ENCODE peak calls at places on chromosome 12, in six cellular contexts. Z is uterus, W is A549, I is IMR-90, U is Peyer's patch, X is prostate gland. M is an unnamed sample.

GRCh38 chr12:89971880-89972279 is 263.2 kb upstream of the ATP2B1 start:
- DNase-seq in Z (no peak), W (no peak), I (no peak), U (no peak), X (no peak), M (no peak)

GRCh38 chr12:94416613-94417012 is 43.1 kb downstream of the CEP83 start:
- DNase-seq in Z (no peak), W (no peak), I (no peak), U (no peak), X (no peak), M (no peak)

GRCh38 chr12:46371718-46372130 is 849 bp downstream of the SLC38A2 start:
- DNase-seq in Z (peak; percentile 67), W (peak; percentile 56), I (peak; percentile 44), U (peak; percentile 70), X (peak; percentile 60), M (peak; percentile 45)

GRCh38 chr12:47038270-47038748 is 41.1 kb upstream of the PCED1B start:
- DNase-seq in Z (no peak), W (peak; percentile 21), I (peak; percentile 35), U (no peak), X (no peak), M (no peak)

GRCh38 chr12:106868982-106869381 is 86.7 kb upstream of the TMEM263 start:
- DNase-seq in Z (no peak), W (no peak), I (no peak), U (no peak), X (no peak), M (no peak)

GRCh38 chr12:62625238-62625637 is 158.6 kb downstream of the MON2 start:
- DNase-seq in Z (no peak), W (no peak), I (peak; percentile 13), U (no peak), X (no peak), M (no peak)

GRCh38 chr12:89702503-89702902 is 6.1 kb downstream of the ATP2B1 start:
- DNase-seq in Z (no peak), W (no peak), I (no peak), U (no peak), X (no peak), M (no peak)

GRCh38 chr12:70852416-70853150 is 68.0 kb downstream of the PTPRR start:
- DNase-seq in Z (no peak), W (no peak), I (no peak), U (no peak), X (no peak), M (no peak)

GRCh38 chr12:67650528-67651379 is 2.2 kb downstream of the DYRK2 start:
- DNase-seq in Z (no peak), W (peak; percentile 6), I (no peak), U (no peak), X (peak; percentile 13), M (no peak)

GRCh38 chr12:25859976-25860375 is 98.5 kb upstream of the RASSF8 start:
- DNase-seq in Z (no peak), W (no peak), I (no peak), U (no peak), X (no peak), M (no peak)

GRCh38 chr12:130566446-130567155 is 149.5 kb downstream of the RIMBP2 start:
- DNase-seq in Z (no peak), W (no peak), I (no peak), U (no peak), X (no peak), M (no peak)

GRCh38 chr12:74741113-74741512 is 203.5 kb downstream of the ATXN7L3B start:
- DNase-seq in Z (no peak), W (no peak), I (no peak), U (no peak), X (no peak), M (no peak)

GRCh38 chr12:97476255-97476654 is 13.7 kb downstream of the RMST start:
- DNase-seq in Z (no peak), W (no peak), I (no peak), U (no peak), X (no peak), M (no peak)

GRCh38 chr12:54684636-54685630 is 36.8 kb upstream of the DCD start:
- DNase-seq in Z (no peak), W (no peak), I (no peak), U (no peak), X (peak; percentile 47), M (peak; percentile 82)

GRCh38 chr12:57621497-57622292 is 10.5 kb downstream of the ARHGEF25 start:
- DNase-seq in Z (peak; percentile 61), W (peak; percentile 88), I (peak; percentile 11), U (peak; percentile 55), X (peak; percentile 41), M (no peak)

GRCh38 chr12:58711968-58712367 is 208.3 kb downstream of the LRIG3 start:
- DNase-seq in Z (no peak), W (no peak), I (peak; percentile 80), U (no peak), X (no peak), M (no peak)

GRCh38 chr12:45232771-45233372 is 17.0 kb downstream of the ANO6 start:
- DNase-seq in Z (peak; percentile 69), W (peak; percentile 92), I (peak; percentile 98), U (no peak), X (no peak), M (no peak)

GRCh38 chr12:53004178-53004577 is 2.1 kb upstream of the EIF4B start:
- DNase-seq in Z (no peak), W (no peak), I (no peak), U (no peak), X (no peak), M (no peak)

GRCh38 chr12:113896194-113896593 is 69.9 kb downstream of the RBM19 start:
- DNase-seq in Z (no peak), W (no peak), I (no peak), U (no peak), X (no peak), M (no peak)

GRCh38 chr12:120368789-120369475 is at the start of gene MSI1:
- DNase-seq in Z (no peak), W (no peak), I (no peak), U (no peak), X (no peak), M (no peak)

GRCh38 chr12:48109424-48109823 is 3.5 kb upstream of the SENP1 start:
- DNase-seq in Z (no peak), W (no peak), I (no peak), U (no peak), X (no peak), M (no peak)

DNA sequence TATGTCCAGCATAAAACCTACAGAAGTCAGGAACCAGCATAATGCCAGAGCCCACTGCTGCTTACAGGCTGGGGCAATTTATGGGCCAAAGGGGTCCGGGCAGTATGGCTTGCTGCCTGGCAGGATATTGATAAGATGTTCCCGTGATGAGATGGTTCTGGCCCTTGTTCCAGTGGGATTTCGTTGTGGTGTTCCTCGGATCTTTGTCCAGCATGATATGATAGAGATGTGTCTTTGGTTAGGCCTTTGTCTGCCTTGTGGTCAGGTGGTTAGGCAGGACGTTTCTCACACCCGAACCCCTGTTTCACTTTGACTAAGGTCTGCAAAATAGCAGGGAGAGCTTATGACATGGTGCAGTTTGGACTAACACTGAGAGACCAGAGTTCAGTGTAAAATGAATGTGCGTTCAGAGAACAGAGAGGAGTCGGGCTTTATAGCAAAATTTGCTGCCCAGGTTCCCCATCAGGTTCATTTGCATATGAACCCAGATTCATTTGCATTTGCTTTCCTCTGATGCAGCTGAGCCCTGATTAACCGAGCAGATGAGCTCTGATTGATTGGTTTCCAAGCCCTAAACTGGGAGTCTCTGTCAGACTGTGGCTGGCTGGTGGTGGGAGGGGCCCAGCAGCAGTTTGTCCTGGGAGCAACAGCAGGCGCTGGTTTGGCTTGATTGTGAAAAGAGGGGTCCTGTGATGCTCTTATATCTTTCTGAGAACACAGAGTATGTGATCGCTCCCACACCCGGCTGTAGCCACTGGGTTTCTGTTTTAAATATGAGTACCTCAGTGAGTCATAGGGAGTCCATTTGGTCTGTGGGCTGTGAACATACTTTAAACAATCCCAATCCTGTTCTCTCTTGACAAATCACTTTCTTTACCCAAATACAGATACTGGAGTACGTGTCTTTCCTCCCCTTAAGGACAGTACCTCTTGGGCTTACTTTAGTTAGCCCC is 156.3 kb upstream of the PZP start:
- DNase-seq in Z (no peak), W (no peak), I (peak; percentile 70), U (peak; percentile 62), X (no peak), M (no peak)
- TF ChIP-seq POLR2A in Z (no peak), W (no peak), I (no peak), U (no peak), X (no peak), M (no peak)

GRCh38 chr12:103846415-103846814 is 5.4 kb upstream of the NT5DC3 start:
- DNase-seq in Z (no peak), W (no peak), I (no peak), U (no peak), X (no peak), M (no peak)
- H3K27ac ChIP-seq in Z (peak overlapping the region; percentile 73), W (no peak overlapping the region), I (no peak overlapping the region), U (no peak overlapping the region), X (no peak overlapping the region), M (no peak overlapping the region)

DNA sequence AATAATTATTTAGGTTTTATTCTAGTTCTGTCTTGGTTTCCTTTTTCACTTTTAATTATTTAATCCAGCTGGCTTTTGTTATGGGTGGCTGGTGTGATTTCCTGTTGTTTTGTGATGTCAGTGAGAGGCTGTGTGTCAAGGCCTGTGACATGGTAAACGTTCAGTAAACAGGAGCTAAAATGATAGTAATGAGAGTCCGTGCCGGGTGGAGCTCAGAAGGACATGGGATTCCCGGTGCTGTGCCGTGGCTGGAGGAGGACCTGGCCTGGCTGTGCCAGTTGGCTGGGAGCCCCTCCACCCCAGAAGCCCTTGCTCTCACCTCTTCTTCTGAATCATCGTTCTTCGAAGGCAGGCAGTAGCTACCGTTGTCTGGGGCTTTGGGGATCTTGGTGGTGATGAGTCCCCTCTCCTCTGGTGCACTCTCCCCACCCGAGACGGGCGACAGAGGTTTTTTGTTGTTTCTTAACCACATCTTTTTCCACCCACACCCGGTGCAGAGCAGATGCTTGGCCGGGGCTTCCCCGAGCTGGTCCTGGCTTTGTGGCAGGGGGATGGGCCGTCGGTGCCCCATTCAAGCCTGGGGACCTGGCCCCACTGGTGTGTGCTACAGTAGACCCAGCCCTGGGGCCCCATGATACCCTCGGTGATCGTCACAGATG is 29.1 kb downstream of the SH2B3 start:
- DNase-seq in Z (peak; percentile 74), W (no peak), I (peak; percentile 62), U (peak; percentile 85), X (peak; percentile 36), M (no peak)
- TF ChIP-seq POLR2A in Z (peak; percentile 46), W (no peak), I (no peak), U (no peak), X (no peak), M (no peak)

GRCh38 chr12:69595689-69596088 is 10.4 kb downstream of the CCT2 start:
- DNase-seq in Z (no peak), W (no peak), I (no peak), U (no peak), X (no peak), M (no peak)
- H3K27ac ChIP-seq in Z (no peak overlapping the region), W (no peak overlapping the region), I (no peak overlapping the region), U (no peak overlapping the region), X (no peak overlapping the region), M (no peak overlapping the region)

GRCh38 chr12:122147514-122148290 is 26.3 kb downstream of the IL31 start:
- DNase-seq in Z (no peak), W (no peak), I (no peak), U (no peak), X (no peak), M (no peak)
- TF ChIP-seq POLR2A in Z (no peak), W (no peak), I (no peak), U (no peak), X (no peak), M (no peak)

M was measured in breast epithelium.